ENCODE peak calls at places on chromosomes 16 and 17, in five cellular contexts. X is adipocyte, L is MM.1S, F is IMR-90, T is astrocyte. W is an unnamed sample.

GRCh38 chr17:61366715-61367413 is 32.8 kb upstream of the TBX2 start:
- DNase-seq in X (no peak), L (no peak), F (no peak), T (no peak), W (no peak)

GRCh38 chr16:74724820-74725549 is 24.3 kb upstream of the MLKL start:
- DNase-seq in X (peak; percentile 85), L (no peak), F (peak; percentile 82), T (peak; percentile 75), W (peak; percentile 87)

GRCh38 chr16:27174798-27175197 is 28.5 kb upstream of the KDM8 start:
- DNase-seq in X (no peak), L (no peak), F (peak; percentile 53), T (peak; percentile 80), W (peak; percentile 70)

GRCh38 chr16:15919331-15919730 is 30.1 kb upstream of the ABCC1 start:
- DNase-seq in X (no peak), L (no peak), F (peak; percentile 29), T (no peak), W (peak; percentile 12)

GRCh38 chr16:82524939-82525338 is 101.8 kb upstream of the CDH13 start:
- DNase-seq in X (no peak), L (no peak), F (no peak), T (no peak), W (no peak)

GRCh38 chr16:30740364-30741251 is 7.6 kb upstream of the PHKG2 start:
- DNase-seq in X (peak; percentile 43), L (no peak), F (peak; percentile 55), T (peak; percentile 69), W (peak; percentile 98)

GRCh38 chr16:56506941-56507340 is 12.9 kb downstream of the BBS2 start:
- DNase-seq in X (peak; percentile 77), L (no peak), F (peak; percentile 80), T (peak; percentile 87), W (peak; percentile 70)

GRCh38 chr16:57192720-57193486 is 6.8 kb downstream of the RSPRY1 start:
- DNase-seq in X (peak; percentile 51), L (peak; percentile 10), F (peak; percentile 69), T (peak; percentile 76), W (peak; percentile 61)

GRCh38 chr16:88926374-88926990 is 50.5 kb downstream of the CBFA2T3 start:
- DNase-seq in X (no peak), L (no peak), F (no peak), T (no peak), W (no peak)

GRCh38 chr16:2824626-2825025 is 5.5 kb upstream of the ZG16B start:
- DNase-seq in X (no peak), L (no peak), F (no peak), T (no peak), W (no peak)

GRCh38 chr16:84703671-84704070 is 3.9 kb downstream of the USP10 start:
- DNase-seq in X (no peak), L (no peak), F (no peak), T (peak; percentile 68), W (no peak)

GRCh38 chr16:84706856-84707255 is 7.1 kb downstream of the USP10 start:
- DNase-seq in X (no peak), L (no peak), F (no peak), T (no peak), W (no peak)

GRCh38 chr16:84700518-84701277 is 898 bp downstream of the USP10 start:
- DNase-seq in X (peak; percentile 69), L (peak; percentile 46), F (peak; percentile 29), T (no peak), W (peak; percentile 35)

GRCh38 chr16:84699712-84700517 is at the start of gene USP10:
- DNase-seq in X (peak; percentile 92), L (peak; percentile 66), F (peak; percentile 68), T (peak; percentile 23), W (peak; percentile 66)

DNA sequence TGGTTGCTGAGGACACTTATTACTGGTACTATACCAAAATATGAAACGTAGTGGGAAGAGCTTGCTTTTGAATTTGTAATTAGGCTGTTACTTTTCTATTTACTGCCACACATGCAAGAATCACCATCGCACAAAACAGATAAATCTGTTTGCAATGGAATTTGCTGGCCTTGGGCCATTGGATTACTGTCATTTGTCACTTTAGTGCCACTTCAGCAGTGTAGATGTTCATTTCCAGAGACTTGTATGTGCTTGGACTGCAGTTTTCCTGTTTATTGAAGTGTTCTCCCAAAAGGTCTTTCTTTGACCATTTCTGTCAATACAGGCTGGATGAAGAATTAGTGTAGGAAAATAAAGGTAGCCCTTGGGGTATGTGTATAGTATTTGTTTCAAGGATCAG is 4.5 kb downstream of the USP10 start:
- DNase-seq in X (no peak), L (no peak), F (no peak), T (no peak), W (no peak)
- H3K9ac ChIP-seq in X (no peak overlapping the region), L (no peak overlapping the region), F (no peak overlapping the region), T (no peak overlapping the region), W (no peak overlapping the region)

GRCh38 chr17:77388384-77389306 is 247.9 kb downstream of the SEC14L1 start:
- DNase-seq in X (no peak), L (no peak), F (no peak), T (peak; percentile 57), W (no peak)

GRCh38 chr17:77385750-77386501 is 245.2 kb downstream of the SEC14L1 start:
- DNase-seq in X (peak; percentile 73), L (no peak), F (no peak), T (no peak), W (no peak)

GRCh38 chr17:77390870-77391269 is 250.1 kb downstream of the SEC14L1 start:
- DNase-seq in X (no peak), L (no peak), F (no peak), T (no peak), W (no peak)

GRCh38 chr17:77386502-77387192 is 245.9 kb downstream of the SEC14L1 start:
- DNase-seq in X (no peak), L (no peak), F (no peak), T (no peak), W (no peak)

DNA sequence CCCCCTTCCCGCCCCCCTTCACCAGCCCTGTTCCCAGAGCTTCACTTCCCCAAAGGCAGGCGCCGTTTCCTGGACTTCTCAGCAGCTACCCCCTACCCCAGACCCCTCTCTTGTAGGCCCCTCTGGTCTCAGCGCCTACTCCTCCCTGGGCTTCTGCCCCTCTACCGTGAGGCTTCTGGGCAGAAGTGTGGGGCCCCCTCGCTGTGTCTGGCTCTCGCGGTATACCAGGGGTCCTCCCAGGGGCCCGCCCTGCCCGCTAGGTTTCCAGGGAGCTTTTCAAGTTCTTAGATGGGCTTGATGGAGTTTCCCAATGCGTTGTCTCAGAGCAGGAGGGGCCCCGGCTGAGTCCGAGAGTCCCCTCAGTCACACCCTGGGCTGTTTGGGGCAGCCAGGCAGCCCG is 247.1 kb downstream of the SEC14L1 start:
- DNase-seq in X (no peak), L (no peak), F (no peak), T (no peak), W (no peak)
- H3K9ac ChIP-seq in X (peak overlapping the region; percentile 69), L (no peak overlapping the region), F (no peak overlapping the region), T (no peak overlapping the region), W (no peak overlapping the region)

GRCh38 chr17:77420804-77421634 is 280.2 kb downstream of the SEC14L1 start:
- DNase-seq in X (peak; percentile 78), L (no peak), F (peak; percentile 93), T (peak; percentile 86), W (peak; percentile 74)
- H3K9ac ChIP-seq in X (peak overlapping the region; percentile 39), L (no peak overlapping the region), F (peak overlapping the region; percentile 11), T (peak overlapping the region; percentile 69), W (peak overlapping the region; percentile 3)

DNA sequence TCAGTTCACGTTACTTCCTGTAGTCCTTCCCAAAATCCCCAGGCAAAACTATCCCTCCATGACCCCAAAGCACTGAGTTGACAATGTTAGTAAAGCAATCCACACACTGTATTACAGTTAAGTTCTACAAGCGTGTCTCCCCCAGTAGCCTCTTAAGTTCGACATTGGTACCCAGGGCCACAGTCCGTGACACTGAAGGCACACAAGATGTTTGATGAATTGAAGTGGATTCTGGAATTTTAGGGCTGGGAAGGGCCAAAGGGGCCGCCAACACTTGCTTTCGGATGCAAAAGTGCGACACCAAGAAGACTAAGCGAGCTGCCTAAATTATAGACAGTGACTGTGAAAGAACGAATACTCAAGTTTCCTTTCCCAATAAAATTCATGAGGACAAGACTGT is 1.5 kb downstream of the VPS35 start:
- DNase-seq in X (no peak), L (no peak), F (no peak), T (no peak), W (no peak)
- H3K9ac ChIP-seq in X (peak overlapping the region; percentile 94), L (peak overlapping the region; percentile 81), F (no peak overlapping the region), T (peak overlapping the region; percentile 99), W (peak overlapping the region; percentile 81)

GRCh38 chr17:83019376-83019775 is 60.0 kb upstream of the METRNL start:
- DNase-seq in X (no peak), L (no peak), F (no peak), T (no peak), W (no peak)
- H3K9ac ChIP-seq in X (no peak overlapping the region), L (no peak overlapping the region), F (no peak overlapping the region), T (no peak overlapping the region), W (no peak overlapping the region)

GRCh38 chr17:6936370-6937028 is 59.4 kb upstream of the ALOX12 start:
- DNase-seq in X (peak; percentile 46), L (peak; percentile 16), F (peak; percentile 6), T (peak; percentile 5), W (no peak)
- H3K9ac ChIP-seq in X (peak overlapping the region; percentile 77), L (no peak overlapping the region), F (peak overlapping the region; percentile 81), T (peak overlapping the region; percentile 47), W (no peak overlapping the region)

DNA sequence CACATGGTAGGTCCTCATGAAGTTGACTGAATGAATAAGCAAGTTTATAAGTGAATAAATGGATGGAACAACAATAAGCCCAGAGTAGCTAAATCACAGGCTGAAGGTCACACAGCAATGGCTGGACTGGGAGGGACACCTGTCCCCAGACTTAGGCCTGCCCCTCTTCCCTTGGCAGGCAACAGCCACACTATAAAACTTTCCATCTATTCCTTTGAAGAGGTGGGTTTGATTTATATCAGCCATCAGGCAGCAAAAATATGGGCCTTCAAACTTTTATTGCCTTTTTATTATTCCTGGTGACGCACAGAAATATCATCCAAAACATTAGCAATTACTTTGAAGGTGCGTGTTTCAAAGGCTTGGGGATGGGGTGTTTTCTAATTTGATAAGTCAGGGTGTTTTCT is 67.0 kb upstream of the LYRM9 start:
- DNase-seq in X (no peak), L (no peak), F (no peak), T (no peak), W (no peak)
- H3K9ac ChIP-seq in X (no peak overlapping the region), L (no peak overlapping the region), F (no peak overlapping the region), T (no peak overlapping the region), W (no peak overlapping the region)